ENCODE peak calls at places on chromosome 13, in eight cellular contexts. D is adrenal gland, A is Caco-2, R is colonic mucosa, W is esophagus squamous epithelium, H is heart right ventricle, E is AG04450, I is OCI-LY7. Y is an unnamed sample.

GRCh38 chr13:46896346-46897138 is at the start of gene HTR2A:
- DNase-seq in D (peak), E (no peak), W (no peak), A (no peak), H (peak), R (no peak), I (no peak), Y (peak)

GRCh38 chr13:80251403-80251802 is 89.5 kb downstream of the SPRY2 start:
- DNase-seq in W (no peak), R (no peak), I (no peak), H (peak), D (no peak), E (peak), A (no peak), Y (no peak)

GRCh38 chr13:28055362-28055761 is 45.0 kb downstream of the FLT3 start:
- DNase-seq in R (no peak), D (no peak), I (no peak), E (no peak), A (no peak), W (no peak), H (no peak), Y (no peak)

GRCh38 chr13:21957833-21958232 is 287.0 kb downstream of the FGF9 start:
- DNase-seq in R (no peak), H (no peak), I (no peak), A (no peak), W (no peak), D (no peak), E (peak), Y (no peak)

GRCh38 chr13:45362939-45363338 is 22.0 kb upstream of the TPT1 start:
- DNase-seq in E (no peak), A (no peak), H (no peak), I (peak), R (no peak), D (no peak), W (no peak), Y (peak)

GRCh38 chr13:94323746-94324408 is 155.6 kb downstream of the DCT start:
- DNase-seq in H (no peak), I (peak), A (no peak), W (no peak), D (no peak), E (no peak), R (no peak), Y (peak)

GRCh38 chr13:100124265-100124664 is 35.4 kb downstream of the PCCA start:
- DNase-seq in I (no peak), A (no peak), R (no peak), H (no peak), D (no peak), E (no peak), W (no peak), Y (no peak)

GRCh38 chr13:21895769-21896168 is 224.9 kb downstream of the FGF9 start:
- DNase-seq in D (no peak), H (no peak), E (no peak), R (peak), A (no peak), I (no peak), W (no peak), Y (no peak)

GRCh38 chr13:57087006-57087405 is 53.7 kb upstream of the PRR20A start:
- DNase-seq in R (no peak), W (no peak), I (no peak), A (no peak), D (no peak), H (no peak), E (no peak), Y (no peak)

GRCh38 chr13:20356437-20356836 is 124.3 kb upstream of the GJB6 start:
- DNase-seq in E (no peak), R (no peak), I (no peak), W (no peak), H (no peak), A (no peak), D (no peak), Y (no peak)

GRCh38 chr13:110628477-110628793 is 13.1 kb downstream of the NAXD start:
- DNase-seq in H (no peak), W (no peak), A (no peak), I (no peak), R (no peak), D (peak), E (no peak), Y (no peak)

GRCh38 chr13:109684836-109685602 is 101.4 kb downstream of the IRS2 start:
- DNase-seq in D (no peak), R (peak), E (no peak), W (no peak), A (no peak), H (peak), I (no peak), Y (no peak)

GRCh38 chr13:32409561-32410440 is 18.1 kb downstream of the N4BP2L1 start:
- DNase-seq in A (no peak), R (no peak), W (no peak), I (no peak), E (no peak), H (peak), D (no peak), Y (no peak)

GRCh38 chr13:89982406-89983085 is 1364.9 kb upstream of the MIR17HG start:
- DNase-seq in A (no peak), R (no peak), H (no peak), E (no peak), I (no peak), D (no peak), W (no peak), Y (no peak)

GRCh38 chr13:107743100-107743499 is 472.2 kb downstream of the LIG4 start:
- DNase-seq in R (no peak), D (no peak), E (no peak), W (no peak), A (no peak), I (no peak), H (no peak), Y (no peak)

GRCh38 chr13:64801768-64802167 is 2428.4 kb downstream of the PCDH9 start:
- DNase-seq in A (no peak), I (no peak), W (no peak), E (no peak), R (no peak), H (no peak), D (no peak), Y (no peak)

GRCh38 chr13:34967851-34968562 is 25.9 kb downstream of the NBEA start:
- DNase-seq in I (no peak), H (no peak), D (no peak), R (no peak), W (no peak), A (no peak), E (no peak), Y (no peak)

GRCh38 chr13:21901772-21902708 is 231.2 kb downstream of the FGF9 start:
- DNase-seq in H (no peak), W (no peak), D (no peak), R (no peak), A (no peak), I (no peak), E (no peak), Y (no peak)

GRCh38 chr13:93535256-93535655 is 308.6 kb downstream of the GPC6 start:
- DNase-seq in A (no peak), D (no peak), R (no peak), I (no peak), E (no peak), W (no peak), H (no peak), Y (no peak)

GRCh38 chr13:80224468-80224867 is 116.5 kb downstream of the SPRY2 start:
- DNase-seq in I (no peak), H (no peak), R (no peak), A (no peak), D (no peak), W (no peak), E (no peak), Y (no peak)

GRCh38 chr13:41457589-41458186 is 338 bp downstream of the RGCC start:
- DNase-seq in I (peak), H (no peak), E (no peak), R (peak), A (no peak), D (no peak), W (no peak), Y (peak)

GRCh38 chr13:111177803-111178389 is 62.8 kb downstream of the ARHGEF7 start:
- DNase-seq in W (no peak), H (no peak), I (no peak), D (no peak), A (no peak), R (no peak), E (no peak), Y (no peak)

GRCh38 chr13:23881408-23881785 is 7.8 kb downstream of the MIPEP start:
- DNase-seq in I (no peak), R (no peak), D (no peak), E (no peak), A (no peak), H (no peak), W (no peak), Y (no peak)

GRCh38 chr13:23870356-23871146 is 18.6 kb downstream of the MIPEP start:
- DNase-seq in D (no peak), W (no peak), H (no peak), A (no peak), I (peak), E (no peak), R (no peak), Y (no peak)

GRCh38 chr13:23871616-23872220 is 17.5 kb downstream of the MIPEP start:
- DNase-seq in W (no peak), R (no peak), I (peak), H (no peak), E (no peak), D (no peak), A (no peak), Y (no peak)

DNA sequence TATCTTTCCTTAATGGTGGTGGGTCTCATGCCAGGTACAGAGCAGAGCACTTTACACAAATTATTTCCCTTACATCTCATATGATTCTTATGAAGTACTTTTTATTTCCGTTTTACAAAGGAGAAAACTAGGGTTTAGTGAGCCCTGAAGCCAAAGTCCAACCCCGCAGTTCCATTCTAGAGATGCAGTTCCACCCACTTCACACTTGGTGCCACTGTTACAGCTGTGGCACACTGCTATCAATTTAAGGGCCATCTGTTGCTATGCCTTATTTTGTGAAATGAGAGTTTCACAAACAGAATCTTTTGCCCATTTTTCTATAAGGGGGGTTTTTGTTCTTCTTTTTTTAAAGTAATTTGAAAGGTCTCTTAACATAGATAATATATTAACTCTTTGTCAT is 12.9 kb downstream of the MIPEP start:
- DNase-seq in E (no peak), A (no peak), R (no peak), W (no peak), H (no peak), I (peak), D (no peak), Y (no peak)
- TF ChIP-seq CTCF in E (peak), A (peak), R (peak), W (peak), H (no peak), I (peak), D (peak), Y (peak)

GRCh38 chr13:37270206-37271001 is 164.9 kb upstream of the CSNK1A1L start:
- DNase-seq in W (no peak), R (no peak), H (no peak), I (no peak), D (no peak), A (no peak), E (no peak), Y (no peak)
- TF ChIP-seq CTCF in W (no peak), R (no peak), H (no peak), I (peak), D (no peak), A (no peak), E (peak), Y (no peak)

GRCh38 chr13:48318714-48319457 is 15.3 kb downstream of the RB1 start:
- DNase-seq in H (peak), D (peak), E (no peak), R (peak), A (no peak), W (no peak), I (no peak), Y (peak)

GRCh38 chr13:48318014-48318713 is 14.6 kb downstream of the RB1 start:
- DNase-seq in D (peak), R (no peak), H (peak), A (no peak), W (no peak), E (no peak), I (no peak), Y (peak)

GRCh38 chr13:48317511-48317981 is 14.0 kb downstream of the RB1 start:
- DNase-seq in H (no peak), D (no peak), R (no peak), I (no peak), A (no peak), W (no peak), E (no peak), Y (no peak)

GRCh38 chr13:48315981-48316380 is 12.4 kb downstream of the RB1 start:
- DNase-seq in R (no peak), H (peak), E (no peak), W (no peak), D (no peak), A (no peak), I (no peak), Y (no peak)

DNA sequence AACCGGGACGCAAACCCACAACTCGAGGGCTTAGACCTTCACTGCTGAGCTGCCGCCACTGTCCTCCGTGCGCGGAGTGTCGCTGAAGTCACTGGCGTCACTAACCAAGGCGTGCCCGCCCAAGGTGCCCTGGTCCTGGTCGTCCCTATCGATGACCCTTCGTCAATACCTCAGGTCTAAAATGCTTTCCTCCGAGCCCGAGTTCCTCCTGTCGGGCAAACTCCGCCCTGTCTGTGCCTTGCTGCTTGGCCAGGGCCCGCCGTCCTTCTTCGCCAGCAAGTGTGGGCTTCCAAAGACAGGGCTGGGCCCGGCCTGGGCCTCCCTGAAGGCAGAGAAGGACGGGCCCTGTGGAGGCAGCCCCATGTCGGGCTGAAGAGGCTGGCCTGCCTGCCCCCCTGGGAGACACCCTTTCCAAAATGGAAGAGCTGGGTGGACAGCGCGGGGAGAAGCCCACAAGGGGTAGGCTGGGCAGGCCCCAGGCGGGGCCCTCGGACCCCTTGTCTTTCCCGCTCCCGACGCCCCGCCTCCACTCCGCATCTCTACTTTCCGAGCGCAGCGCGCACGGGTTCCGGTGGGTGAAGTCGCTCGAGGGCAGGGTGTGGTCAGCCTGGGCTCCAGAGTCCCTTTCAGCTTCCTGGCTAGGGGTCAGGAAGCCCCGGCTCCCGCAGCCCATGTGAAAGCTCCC is 13.4 kb downstream of the RB1 start:
- DNase-seq in D (no peak), R (no peak), A (no peak), H (no peak), I (no peak), W (no peak), E (no peak), Y (no peak)
- TF ChIP-seq CTCF in D (no peak), R (no peak), A (no peak), H (no peak), I (no peak), W (no peak), E (no peak), Y (no peak)

GRCh38 chr13:77213644-77214043 is 113.2 kb downstream of the MYCBP2 start:
- DNase-seq in A (no peak), I (no peak), D (no peak), W (no peak), E (no peak), R (no peak), H (no peak), Y (no peak)
- TF ChIP-seq CTCF in A (no peak), I (no peak), D (no peak), W (no peak), E (no peak), R (no peak), H (no peak), Y (no peak)

DNA sequence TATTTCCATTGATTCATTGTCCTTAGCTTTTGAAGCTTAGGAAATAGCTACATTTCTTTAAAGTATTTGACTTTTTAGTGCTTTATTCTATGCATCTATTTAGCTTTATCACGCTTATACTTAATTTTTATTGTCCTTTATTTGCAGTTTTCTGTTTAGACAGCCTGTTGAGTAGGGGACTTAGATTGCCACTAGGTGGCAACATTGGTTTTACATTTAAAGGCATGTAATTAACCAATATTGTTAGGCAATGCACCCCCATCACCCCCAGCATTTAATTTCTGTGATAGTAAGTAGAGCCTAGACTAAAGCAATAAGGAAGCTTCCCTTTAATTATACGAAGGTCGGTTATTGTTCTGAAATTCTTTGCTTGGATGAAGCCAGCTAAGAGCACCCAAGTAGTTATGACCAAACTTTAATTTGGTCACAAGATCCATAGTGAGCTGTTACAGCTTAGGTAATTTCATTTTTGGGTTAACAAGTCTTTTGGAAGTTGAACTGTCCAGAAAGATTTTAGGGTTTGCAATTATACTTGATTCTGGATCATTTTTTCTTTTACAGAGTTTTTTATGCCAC is 36.5 kb downstream of the B3GLCT start:
- DNase-seq in A (no peak), I (peak), H (no peak), R (no peak), E (peak), D (no peak), W (no peak), Y (peak)
- TF ChIP-seq CTCF in A (peak), I (peak), H (peak), R (peak), E (peak), D (peak), W (peak), Y (peak)

Y was measured in activated CD8-positive, alpha-beta T cell treated with anti-CD3 and anti-CD28 coated beads for 36 hours.